ENCODE peak calls at places on chromosomes 16 and 17, in nine cellular contexts. One of them, this sample, is unnamed.

GRCh38 chr17:19904412-19904811 is 36.7 kb upstream of the ULK2 start:
- DNase-seq in HL-60: no peak
- DNase-seq in right atrium auricular region: no peak
- DNase-seq in left kidney: no peak
- DNase-seq in A549: no peak
- DNase-seq in H9: no peak
- DNase-seq in adrenal gland: no peak
- DNase-seq in NCI-H1417 treated with DMSO at 0.1 percent for 48 hours: no peak
- DNase-seq in stimulated activated CD4-positive, alpha-beta T cell treated with anti-CD3 and anti-CD28 coated beads, Interleukin-1b, Interleukin-23, amount 100 ng/mL, for 24 hours: no peak
- DNase-seq in this sample: no peak

GRCh38 chr16:8859913-8860881 is 8.6 kb downstream of the CARHSP1 start:
- DNase-seq in HL-60: no peak
- DNase-seq in right atrium auricular region: peak
- DNase-seq in left kidney: peak
- DNase-seq in A549: no peak
- DNase-seq in H9: no peak
- DNase-seq in adrenal gland: peak
- DNase-seq in NCI-H1417 treated with DMSO at 0.1 percent for 48 hours: no peak
- DNase-seq in stimulated activated CD4-positive, alpha-beta T cell treated with anti-CD3 and anti-CD28 coated beads, Interleukin-1b, Interleukin-23, amount 100 ng/mL, for 24 hours: no peak
- DNase-seq in this sample: no peak

GRCh38 chr16:4506450-4506849 is 30.3 kb downstream of the HMOX2 start:
- DNase-seq in HL-60: peak
- DNase-seq in right atrium auricular region: no peak
- DNase-seq in left kidney: peak
- DNase-seq in A549: peak
- DNase-seq in H9: peak
- DNase-seq in adrenal gland: peak
- DNase-seq in NCI-H1417 treated with DMSO at 0.1 percent for 48 hours: no peak
- DNase-seq in stimulated activated CD4-positive, alpha-beta T cell treated with anti-CD3 and anti-CD28 coated beads, Interleukin-1b, Interleukin-23, amount 100 ng/mL, for 24 hours: no peak
- DNase-seq in this sample: peak

GRCh38 chr16:11393861-11394592 is 48.8 kb downstream of the RMI2 start:
- DNase-seq in HL-60: no peak
- DNase-seq in right atrium auricular region: no peak
- DNase-seq in left kidney: no peak
- DNase-seq in A549: no peak
- DNase-seq in H9: no peak
- DNase-seq in adrenal gland: no peak
- DNase-seq in NCI-H1417 treated with DMSO at 0.1 percent for 48 hours: no peak
- DNase-seq in stimulated activated CD4-positive, alpha-beta T cell treated with anti-CD3 and anti-CD28 coated beads, Interleukin-1b, Interleukin-23, amount 100 ng/mL, for 24 hours: no peak
- DNase-seq in this sample: no peak

GRCh38 chr17:29151567-29151966 is 28.6 kb downstream of the MYO18A start:
- DNase-seq in HL-60: no peak
- DNase-seq in right atrium auricular region: no peak
- DNase-seq in left kidney: peak
- DNase-seq in A549: peak
- DNase-seq in H9: peak
- DNase-seq in adrenal gland: no peak
- DNase-seq in NCI-H1417 treated with DMSO at 0.1 percent for 48 hours: no peak
- DNase-seq in stimulated activated CD4-positive, alpha-beta T cell treated with anti-CD3 and anti-CD28 coated beads, Interleukin-1b, Interleukin-23, amount 100 ng/mL, for 24 hours: no peak
- DNase-seq in this sample: no peak

GRCh38 chr16:4487955-4488481 is 11.8 kb downstream of the HMOX2 start:
- DNase-seq in HL-60: no peak
- DNase-seq in right atrium auricular region: no peak
- DNase-seq in left kidney: peak
- DNase-seq in A549: no peak
- DNase-seq in H9: no peak
- DNase-seq in adrenal gland: no peak
- DNase-seq in NCI-H1417 treated with DMSO at 0.1 percent for 48 hours: no peak
- DNase-seq in stimulated activated CD4-positive, alpha-beta T cell treated with anti-CD3 and anti-CD28 coated beads, Interleukin-1b, Interleukin-23, amount 100 ng/mL, for 24 hours: no peak
- DNase-seq in this sample: no peak

GRCh38 chr16:4249546-4249945 is 7.7 kb upstream of the SRL start:
- DNase-seq in HL-60: no peak
- DNase-seq in right atrium auricular region: no peak
- DNase-seq in left kidney: no peak
- DNase-seq in A549: no peak
- DNase-seq in H9: no peak
- DNase-seq in adrenal gland: no peak
- DNase-seq in NCI-H1417 treated with DMSO at 0.1 percent for 48 hours: no peak
- DNase-seq in stimulated activated CD4-positive, alpha-beta T cell treated with anti-CD3 and anti-CD28 coated beads, Interleukin-1b, Interleukin-23, amount 100 ng/mL, for 24 hours: no peak
- DNase-seq in this sample: no peak

GRCh38 chr17:82171750-82172375 is 40.8 kb downstream of the CCDC57 start:
- DNase-seq in HL-60: no peak
- DNase-seq in right atrium auricular region: no peak
- DNase-seq in left kidney: no peak
- DNase-seq in A549: no peak
- DNase-seq in H9: no peak
- DNase-seq in adrenal gland: no peak
- DNase-seq in NCI-H1417 treated with DMSO at 0.1 percent for 48 hours: no peak
- DNase-seq in stimulated activated CD4-positive, alpha-beta T cell treated with anti-CD3 and anti-CD28 coated beads, Interleukin-1b, Interleukin-23, amount 100 ng/mL, for 24 hours: no peak
- DNase-seq in this sample: no peak

GRCh38 chr17:62980842-62981241 is 14.8 kb downstream of the TANC2 start:
- DNase-seq in HL-60: no peak
- DNase-seq in right atrium auricular region: no peak
- DNase-seq in left kidney: no peak
- DNase-seq in A549: no peak
- DNase-seq in H9: no peak
- DNase-seq in adrenal gland: no peak
- DNase-seq in NCI-H1417 treated with DMSO at 0.1 percent for 48 hours: no peak
- DNase-seq in stimulated activated CD4-positive, alpha-beta T cell treated with anti-CD3 and anti-CD28 coated beads, Interleukin-1b, Interleukin-23, amount 100 ng/mL, for 24 hours: no peak
- DNase-seq in this sample: no peak

GRCh38 chr16:57899771-57900661 is 70.9 kb downstream of the CNGB1 start:
- DNase-seq in HL-60: peak
- DNase-seq in right atrium auricular region: peak
- DNase-seq in left kidney: peak
- DNase-seq in A549: peak
- DNase-seq in H9: peak
- DNase-seq in adrenal gland: peak
- DNase-seq in NCI-H1417 treated with DMSO at 0.1 percent for 48 hours: no peak
- DNase-seq in stimulated activated CD4-positive, alpha-beta T cell treated with anti-CD3 and anti-CD28 coated beads, Interleukin-1b, Interleukin-23, amount 100 ng/mL, for 24 hours: peak
- DNase-seq in this sample: no peak

GRCh38 chr16:67537636-67538591 is 9.3 kb downstream of the RIPOR1 start:
- DNase-seq in HL-60: no peak
- DNase-seq in right atrium auricular region: no peak
- DNase-seq in left kidney: peak
- DNase-seq in A549: no peak
- DNase-seq in H9: peak
- DNase-seq in adrenal gland: peak
- DNase-seq in NCI-H1417 treated with DMSO at 0.1 percent for 48 hours: no peak
- DNase-seq in stimulated activated CD4-positive, alpha-beta T cell treated with anti-CD3 and anti-CD28 coated beads, Interleukin-1b, Interleukin-23, amount 100 ng/mL, for 24 hours: peak
- DNase-seq in this sample: no peak

GRCh38 chr17:32341141-32341856 is 674 bp downstream of the C17orf75 start:
- DNase-seq in HL-60: peak
- DNase-seq in right atrium auricular region: peak
- DNase-seq in left kidney: peak
- DNase-seq in A549: peak
- DNase-seq in H9: no peak
- DNase-seq in adrenal gland: no peak
- DNase-seq in NCI-H1417 treated with DMSO at 0.1 percent for 48 hours: no peak
- DNase-seq in stimulated activated CD4-positive, alpha-beta T cell treated with anti-CD3 and anti-CD28 coated beads, Interleukin-1b, Interleukin-23, amount 100 ng/mL, for 24 hours: no peak
- DNase-seq in this sample: no peak

GRCh38 chr17:50298018-50298417 is 23.8 kb downstream of the TMEM92 start:
- DNase-seq in HL-60: no peak
- DNase-seq in right atrium auricular region: no peak
- DNase-seq in left kidney: no peak
- DNase-seq in A549: no peak
- DNase-seq in H9: no peak
- DNase-seq in adrenal gland: no peak
- DNase-seq in NCI-H1417 treated with DMSO at 0.1 percent for 48 hours: no peak
- DNase-seq in stimulated activated CD4-positive, alpha-beta T cell treated with anti-CD3 and anti-CD28 coated beads, Interleukin-1b, Interleukin-23, amount 100 ng/mL, for 24 hours: no peak
- DNase-seq in this sample: no peak

GRCh38 chr17:58541249-58541648 is 26.8 kb upstream of the MTMR4 start:
- DNase-seq in HL-60: no peak
- DNase-seq in right atrium auricular region: no peak
- DNase-seq in left kidney: no peak
- DNase-seq in A549: peak
- DNase-seq in H9: peak
- DNase-seq in adrenal gland: no peak
- DNase-seq in NCI-H1417 treated with DMSO at 0.1 percent for 48 hours: no peak
- DNase-seq in stimulated activated CD4-positive, alpha-beta T cell treated with anti-CD3 and anti-CD28 coated beads, Interleukin-1b, Interleukin-23, amount 100 ng/mL, for 24 hours: no peak
- DNase-seq in this sample: no peak

GRCh38 chr17:8922451-8922850 is 43.1 kb downstream of the PIK3R5 start:
- DNase-seq in HL-60: peak
- DNase-seq in right atrium auricular region: no peak
- DNase-seq in left kidney: no peak
- DNase-seq in A549: no peak
- DNase-seq in H9: no peak
- DNase-seq in adrenal gland: no peak
- DNase-seq in NCI-H1417 treated with DMSO at 0.1 percent for 48 hours: no peak
- DNase-seq in stimulated activated CD4-positive, alpha-beta T cell treated with anti-CD3 and anti-CD28 coated beads, Interleukin-1b, Interleukin-23, amount 100 ng/mL, for 24 hours: no peak
- DNase-seq in this sample: peak

GRCh38 chr16:74868035-74868434 is 93.4 kb upstream of the FA2H start:
- DNase-seq in HL-60: no peak
- DNase-seq in right atrium auricular region: no peak
- DNase-seq in left kidney: no peak
- DNase-seq in A549: no peak
- DNase-seq in H9: no peak
- DNase-seq in adrenal gland: no peak
- DNase-seq in NCI-H1417 treated with DMSO at 0.1 percent for 48 hours: no peak
- DNase-seq in stimulated activated CD4-positive, alpha-beta T cell treated with anti-CD3 and anti-CD28 coated beads, Interleukin-1b, Interleukin-23, amount 100 ng/mL, for 24 hours: no peak
- DNase-seq in this sample: no peak

GRCh38 chr16:66248096-66248495 is 118.4 kb upstream of the CDH5 start:
- DNase-seq in HL-60: no peak
- DNase-seq in right atrium auricular region: peak
- DNase-seq in left kidney: peak
- DNase-seq in A549: no peak
- DNase-seq in H9: no peak
- DNase-seq in adrenal gland: peak
- DNase-seq in NCI-H1417 treated with DMSO at 0.1 percent for 48 hours: no peak
- DNase-seq in stimulated activated CD4-positive, alpha-beta T cell treated with anti-CD3 and anti-CD28 coated beads, Interleukin-1b, Interleukin-23, amount 100 ng/mL, for 24 hours: no peak
- DNase-seq in this sample: no peak

GRCh38 chr16:49519008-49519656 is 145.5 kb downstream of the C16orf78 start:
- DNase-seq in HL-60: no peak
- DNase-seq in right atrium auricular region: no peak
- DNase-seq in left kidney: no peak
- DNase-seq in A549: no peak
- DNase-seq in H9: no peak
- DNase-seq in adrenal gland: no peak
- DNase-seq in NCI-H1417 treated with DMSO at 0.1 percent for 48 hours: no peak
- DNase-seq in stimulated activated CD4-positive, alpha-beta T cell treated with anti-CD3 and anti-CD28 coated beads, Interleukin-1b, Interleukin-23, amount 100 ng/mL, for 24 hours: no peak
- DNase-seq in this sample: no peak

GRCh38 chr17:39754161-39754957 is 16.6 kb downstream of the GRB7 start:
- DNase-seq in HL-60: peak
- DNase-seq in right atrium auricular region: peak
- DNase-seq in left kidney: peak
- DNase-seq in A549: peak
- DNase-seq in H9: peak
- DNase-seq in adrenal gland: peak
- DNase-seq in NCI-H1417 treated with DMSO at 0.1 percent for 48 hours: peak
- DNase-seq in stimulated activated CD4-positive, alpha-beta T cell treated with anti-CD3 and anti-CD28 coated beads, Interleukin-1b, Interleukin-23, amount 100 ng/mL, for 24 hours: peak
- DNase-seq in this sample: peak

GRCh38 chr17:50520483-50520882 is 12.1 kb upstream of the EPN3 start:
- DNase-seq in HL-60: no peak
- DNase-seq in right atrium auricular region: no peak
- DNase-seq in left kidney: no peak
- DNase-seq in A549: no peak
- DNase-seq in H9: no peak
- DNase-seq in adrenal gland: no peak
- DNase-seq in NCI-H1417 treated with DMSO at 0.1 percent for 48 hours: no peak
- DNase-seq in stimulated activated CD4-positive, alpha-beta T cell treated with anti-CD3 and anti-CD28 coated beads, Interleukin-1b, Interleukin-23, amount 100 ng/mL, for 24 hours: no peak
- DNase-seq in this sample: no peak